ENCODE peak calls at places on chromosomes 13 and 19, in nine cellular contexts. One of them, this sample, is unnamed.

GRCh38 chr13:75486654-75487053 is 4.7 kb upstream of the TBC1D4 start:
- DNase-seq in nucleus accumbens: no peak
- DNase-seq in A172: no peak
- DNase-seq in upper lobe of right lung: no peak
- DNase-seq in GM04504: no peak
- DNase-seq in neuronal stem cell: no peak
- DNase-seq in HFF-Myc: no peak
- DNase-seq in foreskin fibroblast: no peak
- DNase-seq in NCI-H2227 treated with DMSO at 0.1 percent for 48 hours: no peak
- DNase-seq in this sample: no peak

GRCh38 chr13:73429691-73430090 is 370.9 kb downstream of the KLF5 start:
- DNase-seq in nucleus accumbens: no peak
- DNase-seq in A172: no peak
- DNase-seq in upper lobe of right lung: no peak
- DNase-seq in GM04504: no peak
- DNase-seq in neuronal stem cell: no peak
- DNase-seq in HFF-Myc: no peak
- DNase-seq in foreskin fibroblast: no peak
- DNase-seq in NCI-H2227 treated with DMSO at 0.1 percent for 48 hours: no peak
- DNase-seq in this sample: no peak

GRCh38 chr19:52941941-52942370 is 18.7 kb upstream of the ZNF888 start:
- DNase-seq in nucleus accumbens: no peak
- DNase-seq in A172: peak
- DNase-seq in upper lobe of right lung: peak
- DNase-seq in GM04504: no peak
- DNase-seq in neuronal stem cell: no peak
- DNase-seq in HFF-Myc: no peak
- DNase-seq in foreskin fibroblast: no peak
- DNase-seq in NCI-H2227 treated with DMSO at 0.1 percent for 48 hours: peak
- DNase-seq in this sample: no peak

GRCh38 chr19:56086671-56087430 is 34.2 kb downstream of the ZNF787 start:
- DNase-seq in nucleus accumbens: no peak
- DNase-seq in A172: no peak
- DNase-seq in upper lobe of right lung: no peak
- DNase-seq in GM04504: no peak
- DNase-seq in neuronal stem cell: no peak
- DNase-seq in HFF-Myc: no peak
- DNase-seq in foreskin fibroblast: no peak
- DNase-seq in NCI-H2227 treated with DMSO at 0.1 percent for 48 hours: no peak
- DNase-seq in this sample: no peak

GRCh38 chr19:5253403-5254110 is 87.1 kb downstream of the PTPRS start:
- DNase-seq in nucleus accumbens: no peak
- DNase-seq in A172: no peak
- DNase-seq in upper lobe of right lung: no peak
- DNase-seq in GM04504: peak
- DNase-seq in neuronal stem cell: no peak
- DNase-seq in HFF-Myc: no peak
- DNase-seq in foreskin fibroblast: peak
- DNase-seq in NCI-H2227 treated with DMSO at 0.1 percent for 48 hours: no peak
- DNase-seq in this sample: no peak

GRCh38 chr13:102846261-102847015 is 606 bp downstream of the ERCC5 start:
- DNase-seq in nucleus accumbens: no peak
- DNase-seq in A172: peak
- DNase-seq in upper lobe of right lung: peak
- DNase-seq in GM04504: no peak
- DNase-seq in neuronal stem cell: no peak
- DNase-seq in HFF-Myc: no peak
- DNase-seq in foreskin fibroblast: no peak
- DNase-seq in NCI-H2227 treated with DMSO at 0.1 percent for 48 hours: peak
- DNase-seq in this sample: no peak

GRCh38 chr13:60351326-60351725 is 45.7 kb upstream of the TDRD3 start:
- DNase-seq in nucleus accumbens: no peak
- DNase-seq in A172: peak
- DNase-seq in upper lobe of right lung: no peak
- DNase-seq in GM04504: peak
- DNase-seq in neuronal stem cell: no peak
- DNase-seq in HFF-Myc: peak
- DNase-seq in foreskin fibroblast: peak
- DNase-seq in NCI-H2227 treated with DMSO at 0.1 percent for 48 hours: peak
- DNase-seq in this sample: no peak

GRCh38 chr13:48687249-48687648 is 33.5 kb downstream of the CYSLTR2 start:
- DNase-seq in nucleus accumbens: no peak
- DNase-seq in A172: no peak
- DNase-seq in upper lobe of right lung: no peak
- DNase-seq in GM04504: no peak
- DNase-seq in neuronal stem cell: no peak
- DNase-seq in HFF-Myc: no peak
- DNase-seq in foreskin fibroblast: no peak
- DNase-seq in NCI-H2227 treated with DMSO at 0.1 percent for 48 hours: no peak
- DNase-seq in this sample: no peak

GRCh38 chr13:76293751-76294150 is 592.5 kb downstream of the KCTD12 start:
- DNase-seq in nucleus accumbens: no peak
- DNase-seq in A172: no peak
- DNase-seq in upper lobe of right lung: no peak
- DNase-seq in GM04504: peak
- DNase-seq in neuronal stem cell: no peak
- DNase-seq in HFF-Myc: no peak
- DNase-seq in foreskin fibroblast: no peak
- DNase-seq in NCI-H2227 treated with DMSO at 0.1 percent for 48 hours: no peak
- DNase-seq in this sample: no peak

GRCh38 chr13:106354961-106355360 is 180.5 kb downstream of the EFNB2 start:
- DNase-seq in nucleus accumbens: no peak
- DNase-seq in A172: no peak
- DNase-seq in upper lobe of right lung: no peak
- DNase-seq in GM04504: no peak
- DNase-seq in neuronal stem cell: no peak
- DNase-seq in HFF-Myc: no peak
- DNase-seq in foreskin fibroblast: no peak
- DNase-seq in NCI-H2227 treated with DMSO at 0.1 percent for 48 hours: peak
- DNase-seq in this sample: no peak

GRCh38 chr19:2333807-2334211 is 5.3 kb downstream of the SPPL2B start:
- DNase-seq in nucleus accumbens: no peak
- DNase-seq in A172: no peak
- DNase-seq in upper lobe of right lung: no peak
- DNase-seq in GM04504: no peak
- DNase-seq in neuronal stem cell: no peak
- DNase-seq in HFF-Myc: no peak
- DNase-seq in foreskin fibroblast: no peak
- DNase-seq in NCI-H2227 treated with DMSO at 0.1 percent for 48 hours: no peak
- DNase-seq in this sample: no peak

GRCh38 chr19:46610851-46611770 is 10.0 kb downstream of the CALM3 start:
- DNase-seq in nucleus accumbens: no peak
- DNase-seq in A172: no peak
- DNase-seq in upper lobe of right lung: peak
- DNase-seq in GM04504: no peak
- DNase-seq in neuronal stem cell: no peak
- DNase-seq in HFF-Myc: no peak
- DNase-seq in foreskin fibroblast: no peak
- DNase-seq in NCI-H2227 treated with DMSO at 0.1 percent for 48 hours: no peak
- DNase-seq in this sample: no peak

GRCh38 chr13:29561918-29562317 is 33.6 kb downstream of the SLC7A1 start:
- DNase-seq in nucleus accumbens: no peak
- DNase-seq in A172: no peak
- DNase-seq in upper lobe of right lung: no peak
- DNase-seq in GM04504: no peak
- DNase-seq in neuronal stem cell: no peak
- DNase-seq in HFF-Myc: no peak
- DNase-seq in foreskin fibroblast: no peak
- DNase-seq in NCI-H2227 treated with DMSO at 0.1 percent for 48 hours: no peak
- DNase-seq in this sample: no peak

GRCh38 chr19:6736169-6736916 is 1.0 kb downstream of the GPR108 start:
- DNase-seq in nucleus accumbens: peak
- DNase-seq in A172: peak
- DNase-seq in upper lobe of right lung: peak
- DNase-seq in GM04504: peak
- DNase-seq in neuronal stem cell: peak
- DNase-seq in HFF-Myc: peak
- DNase-seq in foreskin fibroblast: peak
- DNase-seq in NCI-H2227 treated with DMSO at 0.1 percent for 48 hours: peak
- DNase-seq in this sample: no peak

GRCh38 chr13:48595330-48596127 is 58.2 kb upstream of the CYSLTR2 start:
- DNase-seq in nucleus accumbens: peak
- DNase-seq in A172: peak
- DNase-seq in upper lobe of right lung: no peak
- DNase-seq in GM04504: peak
- DNase-seq in neuronal stem cell: no peak
- DNase-seq in HFF-Myc: peak
- DNase-seq in foreskin fibroblast: peak
- DNase-seq in NCI-H2227 treated with DMSO at 0.1 percent for 48 hours: no peak
- DNase-seq in this sample: no peak

GRCh38 chr19:8161135-8161646 is 11.8 kb upstream of the FBN3 start:
- DNase-seq in nucleus accumbens: no peak
- DNase-seq in A172: peak
- DNase-seq in upper lobe of right lung: no peak
- DNase-seq in GM04504: no peak
- DNase-seq in neuronal stem cell: no peak
- DNase-seq in HFF-Myc: no peak
- DNase-seq in foreskin fibroblast: no peak
- DNase-seq in NCI-H2227 treated with DMSO at 0.1 percent for 48 hours: no peak
- DNase-seq in this sample: no peak

GRCh38 chr19:46383846-46384245 is 29.5 kb downstream of the CCDC8 start:
- DNase-seq in nucleus accumbens: no peak
- DNase-seq in A172: no peak
- DNase-seq in upper lobe of right lung: peak
- DNase-seq in GM04504: no peak
- DNase-seq in neuronal stem cell: no peak
- DNase-seq in HFF-Myc: no peak
- DNase-seq in foreskin fibroblast: no peak
- DNase-seq in NCI-H2227 treated with DMSO at 0.1 percent for 48 hours: no peak
- DNase-seq in this sample: no peak

GRCh38 chr13:23748109-23748508 is 141.1 kb downstream of the MIPEP start:
- DNase-seq in nucleus accumbens: no peak
- DNase-seq in A172: no peak
- DNase-seq in upper lobe of right lung: no peak
- DNase-seq in GM04504: no peak
- DNase-seq in neuronal stem cell: no peak
- DNase-seq in HFF-Myc: no peak
- DNase-seq in foreskin fibroblast: no peak
- DNase-seq in NCI-H2227 treated with DMSO at 0.1 percent for 48 hours: no peak
- DNase-seq in this sample: no peak

GRCh38 chr13:82747948-82748347 is 1134.3 kb downstream of the SLITRK1 start:
- DNase-seq in nucleus accumbens: no peak
- DNase-seq in A172: peak
- DNase-seq in upper lobe of right lung: no peak
- DNase-seq in GM04504: no peak
- DNase-seq in neuronal stem cell: no peak
- DNase-seq in HFF-Myc: peak
- DNase-seq in foreskin fibroblast: peak
- DNase-seq in NCI-H2227 treated with DMSO at 0.1 percent for 48 hours: no peak
- DNase-seq in this sample: no peak

GRCh38 chr13:111114362-111115050 is 604 bp upstream of the ARHGEF7 start:
- DNase-seq in nucleus accumbens: no peak
- DNase-seq in A172: no peak
- DNase-seq in upper lobe of right lung: peak
- DNase-seq in GM04504: no peak
- DNase-seq in neuronal stem cell: peak
- DNase-seq in HFF-Myc: no peak
- DNase-seq in foreskin fibroblast: peak
- DNase-seq in NCI-H2227 treated with DMSO at 0.1 percent for 48 hours: no peak
- DNase-seq in this sample: no peak

GRCh38 chr13:40665061-40665753 is 1.2 kb downstream of the FOXO1 start:
- DNase-seq in nucleus accumbens: no peak
- DNase-seq in A172: no peak
- DNase-seq in upper lobe of right lung: peak
- DNase-seq in GM04504: no peak
- DNase-seq in neuronal stem cell: peak
- DNase-seq in HFF-Myc: no peak
- DNase-seq in foreskin fibroblast: no peak
- DNase-seq in NCI-H2227 treated with DMSO at 0.1 percent for 48 hours: no peak
- DNase-seq in this sample: no peak